ENCODE peak calls at places on chromosomes 11 and 22, in ten cellular contexts. V is HT1080; G is nephron progenitor cell; R is brain microvascular endothelial cell; T is activated naive CD8-positive, alpha-beta T cell treated with anti-CD3 and anti-CD28 coated beads, Interleukin-2, amount 50 U/mL, for 16 hours; P is CD4-positive, alpha-beta memory T cell; C is T-helper 1 cell; L is GOT3; M is AG10803; I is cardiac muscle cell. Z is an unnamed sample.

GRCh38 chr11:100855466-100856067 is 168.5 kb downstream of the ARHGAP42 start:
- DNase-seq in G (no peak), I (peak), T (no peak), R (no peak), V (peak), M (peak), L (no peak), P (no peak), C (no peak), Z (peak)

GRCh38 chr11:91239359-91239758 is 985.3 kb upstream of the FAT3 start:
- DNase-seq in P (no peak), C (no peak), M (no peak), R (no peak), T (no peak), L (no peak), V (no peak), G (no peak), I (no peak), Z (no peak)

GRCh38 chr11:14378171-14378570 is 19.2 kb upstream of the RRAS2 start:
- DNase-seq in C (no peak), L (no peak), M (no peak), T (no peak), G (no peak), P (no peak), I (no peak), V (peak), R (no peak), Z (no peak)

GRCh38 chr22:37186997-37187522 is 987 bp downstream of the C1QTNF6 start:
- DNase-seq in V (peak), C (no peak), M (peak), I (no peak), L (no peak), T (no peak), G (no peak), P (no peak), R (no peak), Z (no peak)

GRCh38 chr11:65477271-65478029 is 21.4 kb upstream of the MALAT1 start:
- DNase-seq in I (peak), L (peak), T (peak), M (peak), R (peak), G (peak), C (peak), V (peak), P (peak), Z (peak)

GRCh38 chr22:43343262-43343988 is at the start of gene SCUBE1:
- DNase-seq in V (no peak), L (no peak), R (no peak), P (peak), C (peak), I (peak), M (no peak), G (peak), T (no peak), Z (no peak)

GRCh38 chr11:106986261-106986660 is 32.0 kb downstream of the GUCY1A2 start:
- DNase-seq in R (peak), V (no peak), G (no peak), T (no peak), L (no peak), M (peak), P (no peak), I (no peak), C (no peak), Z (peak)

GRCh38 chr11:126029237-126029636 is 33.4 kb downstream of the CDON start:
- DNase-seq in L (no peak), P (no peak), R (no peak), T (no peak), V (no peak), G (no peak), I (no peak), C (no peak), M (no peak), Z (no peak)

GRCh38 chr11:1921576-1922141 is 2.2 kb downstream of the TNNT3 start:
- DNase-seq in R (no peak), V (no peak), C (no peak), I (no peak), T (no peak), M (peak), P (no peak), G (no peak), L (no peak), Z (peak)

GRCh38 chr11:93838967-93839366 is 11.5 kb downstream of the VSTM5 start:
- DNase-seq in L (no peak), I (no peak), V (no peak), R (no peak), G (no peak), M (no peak), T (no peak), P (no peak), C (no peak), Z (no peak)

GRCh38 chr11:126969865-126970479 is 30.6 kb downstream of the KIRREL3 start:
- DNase-seq in T (no peak), V (peak), R (peak), P (no peak), G (peak), I (peak), L (no peak), C (no peak), M (peak), Z (peak)

GRCh38 chr11:3854977-3855807 is at the start of gene STIM1:
- DNase-seq in M (peak), I (peak), R (peak), L (peak), C (peak), P (peak), T (peak), V (peak), G (peak), Z (peak)

GRCh38 chr11:64226507-64227051 is 505 bp downstream of the NUDT22 start:
- DNase-seq in M (no peak), G (no peak), L (no peak), C (peak), I (no peak), P (peak), R (no peak), V (peak), T (no peak), Z (no peak)

GRCh38 chr11:115194798-115195101 is 309.5 kb downstream of the CADM1 start:
- DNase-seq in T (no peak), C (no peak), I (no peak), V (no peak), G (no peak), R (no peak), P (no peak), L (no peak), M (peak), Z (no peak)

GRCh38 chr11:116394022-116394421 is 378.8 kb downstream of the BUD13 start:
- DNase-seq in V (no peak), T (no peak), P (no peak), G (no peak), I (no peak), R (no peak), M (no peak), L (no peak), C (no peak), Z (no peak)

GRCh38 chr11:116984589-116984988 is 113.6 kb downstream of the SIK3 start:
- DNase-seq in M (peak), C (no peak), T (no peak), L (no peak), P (no peak), V (peak), R (peak), I (no peak), G (no peak), Z (peak)

GRCh38 chr11:75946531-75947530 is 131.8 kb downstream of the UVRAG start:
- DNase-seq in C (no peak), V (peak), L (no peak), P (no peak), I (no peak), G (no peak), R (peak), T (no peak), M (no peak), Z (peak)

GRCh38 chr22:37018815-37019308 is 385 bp downstream of the TST start:
- DNase-seq in G (peak), V (peak), I (peak), L (no peak), T (no peak), R (peak), C (no peak), M (peak), P (no peak), Z (peak)

GRCh38 chr22:38259370-38259769 is 13.4 kb downstream of the TMEM184B start:
- DNase-seq in G (no peak), M (no peak), P (no peak), V (no peak), R (no peak), C (no peak), T (no peak), L (no peak), I (no peak), Z (no peak)

GRCh38 chr11:67055812-67056211 is 835 bp upstream of the RHOD start:
- DNase-seq in M (peak), P (no peak), L (no peak), I (no peak), G (peak), V (no peak), R (no peak), T (no peak), C (no peak), Z (no peak)

GRCh38 chr11:15663778-15664218 is 549.1 kb downstream of the INSC start:
- DNase-seq in T (no peak), M (no peak), R (no peak), I (no peak), L (no peak), G (peak), C (no peak), P (no peak), V (no peak), Z (no peak)

GRCh38 chr22:37563153-37564081 is 3.1 kb downstream of the CDC42EP1 start:
- DNase-seq in T (no peak), R (peak), V (peak), C (no peak), L (peak), G (peak), I (no peak), M (peak), P (no peak), Z (peak)

GRCh38 chr22:45644714-45645113 is 26.9 kb upstream of the ATXN10 start:
- DNase-seq in M (no peak), T (no peak), C (no peak), L (no peak), P (no peak), V (no peak), I (no peak), G (no peak), R (no peak), Z (no peak)

GRCh38 chr11:44858796-44859527 is 91.7 kb downstream of the TP53I11 start:
- DNase-seq in R (no peak), I (no peak), L (no peak), M (peak), P (no peak), T (no peak), C (no peak), V (no peak), G (no peak), Z (no peak)

GRCh38 chr22:44439356-44440223 is 58.4 kb downstream of the RTL6 start:
- DNase-seq in R (no peak), G (no peak), L (no peak), I (no peak), V (no peak), P (no peak), T (no peak), C (no peak), M (no peak), Z (no peak)

GRCh38 chr11:102546427-102546826 is 15.9 kb upstream of the MMP7 start:
- DNase-seq in M (no peak), P (no peak), T (no peak), G (no peak), V (no peak), I (no peak), C (no peak), R (peak), L (no peak), Z (peak)

GRCh38 chr22:19042285-19043110 is 79.7 kb downstream of the DGCR2 start:
- DNase-seq in T (no peak), P (no peak), R (no peak), I (no peak), M (no peak), G (no peak), C (no peak), L (no peak), V (no peak), Z (no peak)